ENCODE peak calls at places on chromosomes 4 and X, in four cellular contexts. One of them, this sample, is unnamed. For H3K4me1, the result is how much of the 10 kb centered on the place peaks cover.

GRCh38 chr4:66606908-66607307 is 936.6 kb upstream of the EPHA5 start:
- DNase-seq in GM12878: no peak
- DNase-seq in GM23338: peak
- DNase-seq in Panc1: no peak
- DNase-seq in this sample: no peak

GRCh38 chrX:45710081-45710801 is 509.6 kb upstream of the DIPK2B start:
- DNase-seq in GM12878: peak
- DNase-seq in GM23338: no peak
- DNase-seq in Panc1: peak
- DNase-seq in this sample: no peak

GRCh38 chr4:142347241-142347640 is 498.9 kb downstream of the INPP4B start:
- DNase-seq in GM12878: no peak
- DNase-seq in GM23338: no peak
- DNase-seq in Panc1: no peak
- DNase-seq in this sample: no peak

GRCh38 chr4:55553442-55553841 is 6.7 kb upstream of the CLOCK start:
- DNase-seq in GM12878: no peak
- DNase-seq in GM23338: peak
- DNase-seq in Panc1: no peak
- DNase-seq in this sample: peak

GRCh38 chr4:101791189-101791572 is 651 bp downstream of the BANK1 start:
- DNase-seq in GM12878: no peak
- DNase-seq in GM23338: peak
- DNase-seq in Panc1: peak
- DNase-seq in this sample: no peak

GRCh38 chrX:26918633-26919032 is 544.5 kb downstream of the PPP4R3C start:
- DNase-seq in GM12878: no peak
- DNase-seq in GM23338: peak
- DNase-seq in Panc1: no peak
- DNase-seq in this sample: no peak

GRCh38 chrX:20061869-20062254 is 54.8 kb downstream of the MAP7D2 start:
- DNase-seq in GM12878: no peak
- DNase-seq in GM23338: no peak
- DNase-seq in Panc1: no peak
- DNase-seq in this sample: no peak

GRCh38 chr4:88672987-88673386 is 24.6 kb downstream of the NAP1L5 start:
- DNase-seq in GM12878: no peak
- DNase-seq in GM23338: peak
- DNase-seq in Panc1: no peak
- DNase-seq in this sample: peak

GRCh38 chrX:20664774-20665173 is 398.1 kb upstream of the RPS6KA3 start:
- DNase-seq in GM12878: no peak
- DNase-seq in GM23338: peak
- DNase-seq in Panc1: no peak
- DNase-seq in this sample: no peak

GRCh38 chr4:173211838-173212237 is 43.2 kb downstream of the GALNT7 start:
- DNase-seq in GM12878: no peak
- DNase-seq in GM23338: no peak
- DNase-seq in Panc1: no peak
- DNase-seq in this sample: no peak

GRCh38 chr4:27198246-27198645 is 337.6 kb downstream of the STIM2 start:
- DNase-seq in GM12878: no peak
- DNase-seq in GM23338: no peak
- DNase-seq in Panc1: no peak
- DNase-seq in this sample: no peak

GRCh38 chr4:22595684-22596083 is 79.8 kb upstream of the ADGRA3 start:
- DNase-seq in GM12878: peak
- DNase-seq in GM23338: no peak
- DNase-seq in Panc1: no peak
- DNase-seq in this sample: no peak

GRCh38 chrX:113202601-113203000 is 362.0 kb upstream of the AMOT start:
- DNase-seq in GM12878: no peak
- DNase-seq in GM23338: no peak
- DNase-seq in Panc1: no peak
- DNase-seq in this sample: no peak

GRCh38 chr4:14176613-14177012 is 549.1 kb upstream of the BOD1L1 start:
- DNase-seq in GM12878: no peak
- DNase-seq in GM23338: no peak
- DNase-seq in Panc1: no peak
- DNase-seq in this sample: no peak

GRCh38 chr4:169756971-169757574 is 671 bp downstream of the HPF1 start:
- DNase-seq in GM12878: no peak
- DNase-seq in GM23338: peak
- DNase-seq in Panc1: no peak
- DNase-seq in this sample: no peak

GRCh38 chrX:55026143-55026542 is 4.6 kb downstream of the ALAS2 start:
- DNase-seq in GM12878: no peak
- DNase-seq in GM23338: no peak
- DNase-seq in Panc1: no peak
- DNase-seq in this sample: no peak

GRCh38 chr4:108078024-108078733 is 88.5 kb downstream of the HADH start:
- DNase-seq in GM12878: no peak
- DNase-seq in GM23338: no peak
- DNase-seq in Panc1: no peak
- DNase-seq in this sample: no peak

GRCh38 chr4:145179201-145179860 is 1.1 kb downstream of the OTUD4 start:
- DNase-seq in GM12878: peak
- DNase-seq in GM23338: peak
- DNase-seq in Panc1: no peak
- DNase-seq in this sample: peak
- TF ChIP-seq POLR2AphosphoS5 in GM12878: peak
- TF ChIP-seq POLR2AphosphoS5 in GM23338: no peak
- TF ChIP-seq POLR2AphosphoS5 in Panc1: no peak
- TF ChIP-seq POLR2AphosphoS5 in this sample: peak

DNA sequence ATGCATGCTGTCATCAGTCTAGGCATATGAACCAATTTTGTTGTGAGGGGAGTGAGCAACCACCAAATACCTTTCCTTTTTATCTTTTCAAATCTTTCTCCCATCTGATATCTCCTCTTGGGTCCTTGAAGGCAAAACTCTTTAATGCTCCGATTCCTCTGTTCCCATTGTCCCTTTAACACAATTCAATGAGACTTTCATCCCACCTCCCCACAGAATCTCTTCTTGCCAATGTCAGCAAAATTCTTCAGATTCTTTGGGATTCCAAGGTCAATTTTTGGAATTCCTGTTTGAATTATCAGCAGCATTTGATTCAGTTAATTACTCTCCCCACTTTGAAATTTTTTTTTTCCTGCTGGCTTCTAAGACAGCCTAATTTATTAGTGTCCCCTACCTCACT is 232.7 kb downstream of the COX7B2 start:
- DNase-seq in GM12878: no peak
- DNase-seq in GM23338: peak
- DNase-seq in Panc1: no peak
- DNase-seq in this sample: no peak
- H3K4me1 ChIP-seq in GM12878: under half
- H3K4me1 ChIP-seq in GM23338: under half
- H3K4me1 ChIP-seq in Panc1: under half
- H3K4me1 ChIP-seq in this sample: under half

GRCh38 chr4:53943345-53944085 is 120.9 kb downstream of the CHIC2 start:
- DNase-seq in GM12878: no peak
- DNase-seq in GM23338: no peak
- DNase-seq in Panc1: peak
- DNase-seq in this sample: no peak
- TF ChIP-seq POLR2AphosphoS5 in GM12878: no peak
- TF ChIP-seq POLR2AphosphoS5 in GM23338: no peak
- TF ChIP-seq POLR2AphosphoS5 in Panc1: no peak
- TF ChIP-seq POLR2AphosphoS5 in this sample: no peak

DNA sequence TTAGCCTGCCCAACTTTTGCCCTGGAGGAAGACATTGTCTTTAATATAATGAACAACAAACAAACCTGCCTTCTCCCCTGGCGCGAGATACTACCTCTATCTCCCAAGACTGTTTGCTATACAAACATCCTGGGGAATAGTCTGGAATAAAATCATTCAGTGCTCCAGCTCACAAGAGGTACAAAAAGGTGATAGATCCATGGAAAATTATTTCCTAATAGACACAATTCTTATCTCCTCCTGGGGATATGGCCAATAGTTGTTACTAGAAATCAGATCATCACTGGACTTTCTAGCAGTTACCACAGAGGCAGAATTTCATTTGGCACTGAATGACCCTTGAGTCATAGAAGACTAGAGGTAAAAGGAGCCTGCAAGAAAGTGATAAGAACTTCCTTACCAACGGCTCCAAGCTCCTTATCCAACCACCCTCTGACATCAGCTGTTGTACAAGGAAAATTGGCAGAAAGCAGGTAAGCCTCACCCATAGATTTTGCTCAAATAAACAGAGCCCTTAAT is 38.1 kb downstream of the MID1 start:
- DNase-seq in GM12878: no peak
- DNase-seq in GM23338: no peak
- DNase-seq in Panc1: no peak
- DNase-seq in this sample: no peak
- H3K4me1 ChIP-seq in GM12878: under half
- H3K4me1 ChIP-seq in GM23338: under half
- H3K4me1 ChIP-seq in Panc1: under half
- H3K4me1 ChIP-seq in this sample: under half

GRCh38 chr4:182916483-182917181 is 554 bp downstream of the DCTD start:
- DNase-seq in GM12878: no peak
- DNase-seq in GM23338: peak
- DNase-seq in Panc1: no peak
- DNase-seq in this sample: peak
- TF ChIP-seq POLR2AphosphoS5 in GM12878: peak
- TF ChIP-seq POLR2AphosphoS5 in GM23338: peak
- TF ChIP-seq POLR2AphosphoS5 in Panc1: no peak
- TF ChIP-seq POLR2AphosphoS5 in this sample: no peak

DNA sequence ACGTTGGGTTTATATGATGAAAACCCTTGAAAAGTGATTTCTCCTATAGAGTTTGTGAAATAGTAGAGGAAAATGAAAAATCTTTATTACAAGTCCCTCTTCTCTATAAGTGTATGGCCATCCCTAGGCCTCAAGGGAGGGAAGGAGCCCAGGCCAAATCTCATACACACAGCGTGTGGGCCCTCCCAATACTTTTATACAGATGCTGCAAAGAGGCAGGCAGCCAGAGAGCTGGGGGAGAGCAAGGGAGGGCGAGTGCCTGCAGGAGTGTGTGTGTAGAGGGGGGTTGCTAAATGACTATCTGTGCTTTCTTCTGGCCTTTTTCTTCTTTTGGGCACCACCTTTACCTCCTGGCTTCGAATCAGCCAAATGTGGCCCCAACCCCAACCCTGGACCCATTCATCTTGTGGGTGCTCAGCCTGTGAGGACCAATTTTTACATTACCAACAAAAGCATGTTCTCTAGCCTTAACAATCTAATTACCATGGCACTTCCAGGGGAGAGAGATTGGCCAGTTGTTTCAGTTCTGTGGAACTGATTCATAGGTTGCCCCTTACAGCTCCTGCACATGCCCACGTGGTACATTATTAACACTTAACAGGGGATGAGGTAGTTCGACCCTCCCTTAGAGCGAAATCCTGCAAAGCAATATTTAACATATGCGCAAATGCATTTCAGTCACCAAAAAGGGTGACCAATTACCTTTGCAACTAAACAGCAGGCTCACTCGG is 2.0 kb downstream of the GPC3 start:
- DNase-seq in GM12878: no peak
- DNase-seq in GM23338: peak
- DNase-seq in Panc1: no peak
- DNase-seq in this sample: no peak
- H3K4me1 ChIP-seq in GM12878: under half
- H3K4me1 ChIP-seq in GM23338: under half
- H3K4me1 ChIP-seq in Panc1: under half
- H3K4me1 ChIP-seq in this sample: under half

GRCh38 chr4:128470492-128471053 is 183.0 kb upstream of the PGRMC2 start:
- DNase-seq in GM12878: no peak
- DNase-seq in GM23338: no peak
- DNase-seq in Panc1: no peak
- DNase-seq in this sample: no peak

GRCh38 chr4:128471576-128471975 is 184.0 kb upstream of the PGRMC2 start:
- DNase-seq in GM12878: no peak
- DNase-seq in GM23338: no peak
- DNase-seq in Panc1: no peak
- DNase-seq in this sample: no peak

GRCh38 chr4:128465523-128465922 is 177.9 kb upstream of the PGRMC2 start:
- DNase-seq in GM12878: no peak
- DNase-seq in GM23338: no peak
- DNase-seq in Panc1: no peak
- DNase-seq in this sample: no peak

GRCh38 chr4:128463006-128463405 is 175.4 kb upstream of the PGRMC2 start:
- DNase-seq in GM12878: no peak
- DNase-seq in GM23338: no peak
- DNase-seq in Panc1: no peak
- DNase-seq in this sample: no peak

GRCh38 chr4:128468485-128468989 is 180.9 kb upstream of the PGRMC2 start:
- DNase-seq in GM12878: no peak
- DNase-seq in GM23338: no peak
- DNase-seq in Panc1: no peak
- DNase-seq in this sample: peak
- TF ChIP-seq POLR2AphosphoS5 in GM12878: no peak
- TF ChIP-seq POLR2AphosphoS5 in GM23338: no peak
- TF ChIP-seq POLR2AphosphoS5 in Panc1: no peak
- TF ChIP-seq POLR2AphosphoS5 in this sample: peak

GRCh38 chr4:145176641-145177432 is 3.6 kb downstream of the OTUD4 start:
- DNase-seq in GM12878: no peak
- DNase-seq in GM23338: no peak
- DNase-seq in Panc1: no peak
- DNase-seq in this sample: no peak

GRCh38 chr4:145177511-145177905 is 2.9 kb downstream of the OTUD4 start:
- DNase-seq in GM12878: no peak
- DNase-seq in GM23338: no peak
- DNase-seq in Panc1: no peak
- DNase-seq in this sample: no peak

GRCh38 chr4:145177906-145178538 is 2.4 kb downstream of the OTUD4 start:
- DNase-seq in GM12878: no peak
- DNase-seq in GM23338: peak
- DNase-seq in Panc1: no peak
- DNase-seq in this sample: no peak

GRCh38 chr4:145180298-145181090 is at the start of gene OTUD4:
- DNase-seq in GM12878: peak
- DNase-seq in GM23338: peak
- DNase-seq in Panc1: peak
- DNase-seq in this sample: peak

GRCh38 chr4:145178740-145179139 is 1.6 kb downstream of the OTUD4 start:
- DNase-seq in GM12878: no peak
- DNase-seq in GM23338: no peak
- DNase-seq in Panc1: no peak
- DNase-seq in this sample: no peak
- H3K4me1 ChIP-seq in GM12878: under half
- H3K4me1 ChIP-seq in GM23338: under half
- H3K4me1 ChIP-seq in Panc1: under half
- H3K4me1 ChIP-seq in this sample: under half

This sample was measured in stomach.